ENCODE peak calls at places on chromosomes 11 and 22, in ten cellular contexts. One of them, this sample, is unnamed.

GRCh38 chr11:19060629-19061028 is at the start of gene MRGPRX2:
- DNase-seq in esophagus muscularis mucosa: no peak
- DNase-seq in lower leg skin: no peak
- DNase-seq in right lobe of liver: no peak
- DNase-seq in A549: no peak
- DNase-seq in body of pancreas: no peak
- DNase-seq in Peyer's patch: no peak
- DNase-seq in stomach: no peak
- DNase-seq in heart left ventricle: no peak
- DNase-seq in NB4: no peak
- DNase-seq in this sample: no peak

GRCh38 chr11:94305146-94305545 is 766 bp downstream of the IZUMO1R start:
- DNase-seq in stomach: no peak
- DNase-seq in A549: no peak
- DNase-seq in NB4: no peak
- DNase-seq in right lobe of liver: no peak
- DNase-seq in heart left ventricle: no peak
- DNase-seq in body of pancreas: no peak
- DNase-seq in esophagus muscularis mucosa: peak; percentile 55
- DNase-seq in Peyer's patch: no peak
- DNase-seq in lower leg skin: no peak
- DNase-seq in this sample: no peak

GRCh38 chr11:16669799-16670415 is 68.5 kb upstream of the C11orf58 start:
- DNase-seq in heart left ventricle: no peak
- DNase-seq in NB4: peak; percentile 1
- DNase-seq in A549: peak; percentile 9
- DNase-seq in right lobe of liver: no peak
- DNase-seq in body of pancreas: no peak
- DNase-seq in lower leg skin: no peak
- DNase-seq in esophagus muscularis mucosa: no peak
- DNase-seq in Peyer's patch: no peak
- DNase-seq in stomach: no peak
- DNase-seq in this sample: peak; percentile 77

GRCh38 chr22:21764038-21764804 is 28.6 kb upstream of the YPEL1 start:
- DNase-seq in stomach: no peak
- DNase-seq in esophagus muscularis mucosa: no peak
- DNase-seq in heart left ventricle: no peak
- DNase-seq in body of pancreas: no peak
- DNase-seq in NB4: no peak
- DNase-seq in A549: no peak
- DNase-seq in right lobe of liver: no peak
- DNase-seq in Peyer's patch: no peak
- DNase-seq in lower leg skin: no peak
- DNase-seq in this sample: no peak

GRCh38 chr11:126282361-126282741 is 542 bp upstream of the TIRAP start:
- DNase-seq in right lobe of liver: peak; percentile 68
- DNase-seq in stomach: peak; percentile 34
- DNase-seq in lower leg skin: peak; percentile 36
- DNase-seq in heart left ventricle: peak; percentile 52
- DNase-seq in NB4: no peak
- DNase-seq in A549: no peak
- DNase-seq in Peyer's patch: peak; percentile 44
- DNase-seq in body of pancreas: peak; percentile 46
- DNase-seq in esophagus muscularis mucosa: no peak
- DNase-seq in this sample: no peak

GRCh38 chr11:19524171-19524671 is 188.4 kb upstream of the NAV2 start:
- DNase-seq in stomach: peak; percentile 49
- DNase-seq in esophagus muscularis mucosa: no peak
- DNase-seq in NB4: no peak
- DNase-seq in heart left ventricle: no peak
- DNase-seq in right lobe of liver: peak; percentile 93
- DNase-seq in Peyer's patch: no peak
- DNase-seq in lower leg skin: no peak
- DNase-seq in A549: no peak
- DNase-seq in body of pancreas: peak; percentile 72
- DNase-seq in this sample: no peak

GRCh38 chr22:17665884-17666283 is 27.3 kb downstream of the BCL2L13 start:
- DNase-seq in stomach: no peak
- DNase-seq in lower leg skin: no peak
- DNase-seq in Peyer's patch: no peak
- DNase-seq in right lobe of liver: no peak
- DNase-seq in esophagus muscularis mucosa: no peak
- DNase-seq in A549: no peak
- DNase-seq in body of pancreas: no peak
- DNase-seq in heart left ventricle: no peak
- DNase-seq in NB4: no peak
- DNase-seq in this sample: no peak

GRCh38 chr22:32987081-32987631 is 71.0 kb downstream of the SYN3 start:
- DNase-seq in NB4: no peak
- DNase-seq in body of pancreas: no peak
- DNase-seq in lower leg skin: no peak
- DNase-seq in A549: no peak
- DNase-seq in right lobe of liver: no peak
- DNase-seq in heart left ventricle: no peak
- DNase-seq in Peyer's patch: no peak
- DNase-seq in esophagus muscularis mucosa: no peak
- DNase-seq in stomach: no peak
- DNase-seq in this sample: peak; percentile 51

GRCh38 chr11:33772300-33772699 is 2.0 kb downstream of the FBXO3 start:
- DNase-seq in body of pancreas: peak; percentile 21
- DNase-seq in esophagus muscularis mucosa: no peak
- DNase-seq in NB4: no peak
- DNase-seq in heart left ventricle: no peak
- DNase-seq in lower leg skin: no peak
- DNase-seq in right lobe of liver: no peak
- DNase-seq in stomach: no peak
- DNase-seq in Peyer's patch: no peak
- DNase-seq in A549: no peak
- DNase-seq in this sample: no peak

GRCh38 chr11:33773399-33774355 is 643 bp downstream of the FBXO3 start:
- DNase-seq in A549: peak; percentile 40
- DNase-seq in right lobe of liver: no peak
- DNase-seq in heart left ventricle: no peak
- DNase-seq in body of pancreas: no peak
- DNase-seq in Peyer's patch: peak; percentile 45
- DNase-seq in NB4: no peak
- DNase-seq in esophagus muscularis mucosa: no peak
- DNase-seq in stomach: no peak
- DNase-seq in lower leg skin: no peak
- DNase-seq in this sample: no peak

GRCh38 chr11:33775064-33775807 is 916 bp upstream of the FBXO3 start:
- DNase-seq in right lobe of liver: no peak
- DNase-seq in heart left ventricle: no peak
- DNase-seq in lower leg skin: no peak
- DNase-seq in stomach: no peak
- DNase-seq in body of pancreas: no peak
- DNase-seq in esophagus muscularis mucosa: no peak
- DNase-seq in A549: no peak
- DNase-seq in NB4: no peak
- DNase-seq in Peyer's patch: no peak
- DNase-seq in this sample: no peak

GRCh38 chr11:33775832-33776231 is 1.5 kb upstream of the FBXO3 start:
- DNase-seq in body of pancreas: no peak
- DNase-seq in right lobe of liver: no peak
- DNase-seq in lower leg skin: no peak
- DNase-seq in Peyer's patch: no peak
- DNase-seq in A549: no peak
- DNase-seq in NB4: no peak
- DNase-seq in heart left ventricle: no peak
- DNase-seq in esophagus muscularis mucosa: no peak
- DNase-seq in stomach: no peak
- DNase-seq in this sample: no peak

GRCh38 chr11:33774356-33775063 is at the start of gene FBXO3:
- DNase-seq in A549: peak; percentile 88
- DNase-seq in esophagus muscularis mucosa: peak; percentile 97
- DNase-seq in Peyer's patch: peak; percentile 92
- DNase-seq in right lobe of liver: peak; percentile 95
- DNase-seq in NB4: peak; percentile 88
- DNase-seq in heart left ventricle: peak; percentile 87
- DNase-seq in stomach: peak; percentile 90
- DNase-seq in body of pancreas: peak; percentile 92
- DNase-seq in lower leg skin: peak; percentile 79
- DNase-seq in this sample: peak; percentile 58
- TF ChIP-seq POLR2A in A549: peak; percentile 80
- TF ChIP-seq POLR2A in esophagus muscularis mucosa: no peak
- TF ChIP-seq POLR2A in Peyer's patch: no peak
- TF ChIP-seq POLR2A in right lobe of liver: peak; percentile 26
- TF ChIP-seq POLR2A in NB4: peak; percentile 51
- TF ChIP-seq POLR2A in heart left ventricle: peak; percentile 57
- TF ChIP-seq POLR2A in stomach: no peak
- TF ChIP-seq POLR2A in body of pancreas: peak; percentile 79
- TF ChIP-seq POLR2A in lower leg skin: no peak
- TF ChIP-seq POLR2A in this sample: peak; percentile 59

GRCh38 chr22:45314054-45314721 is 4.5 kb downstream of the FAM118A start:
- DNase-seq in NB4: peak; percentile 57
- DNase-seq in heart left ventricle: no peak
- DNase-seq in lower leg skin: no peak
- DNase-seq in Peyer's patch: no peak
- DNase-seq in body of pancreas: no peak
- DNase-seq in stomach: no peak
- DNase-seq in A549: no peak
- DNase-seq in esophagus muscularis mucosa: no peak
- DNase-seq in right lobe of liver: no peak
- DNase-seq in this sample: no peak

GRCh38 chr22:45316796-45317526 is 7.2 kb downstream of the FAM118A start:
- DNase-seq in esophagus muscularis mucosa: no peak
- DNase-seq in body of pancreas: no peak
- DNase-seq in Peyer's patch: no peak
- DNase-seq in right lobe of liver: no peak
- DNase-seq in NB4: no peak
- DNase-seq in A549: no peak
- DNase-seq in lower leg skin: no peak
- DNase-seq in heart left ventricle: no peak
- DNase-seq in stomach: no peak
- DNase-seq in this sample: no peak

GRCh38 chr22:45312415-45312814 is 2.7 kb downstream of the FAM118A start:
- DNase-seq in Peyer's patch: no peak
- DNase-seq in NB4: no peak
- DNase-seq in esophagus muscularis mucosa: no peak
- DNase-seq in body of pancreas: no peak
- DNase-seq in A549: no peak
- DNase-seq in heart left ventricle: no peak
- DNase-seq in lower leg skin: no peak
- DNase-seq in stomach: no peak
- DNase-seq in right lobe of liver: no peak
- DNase-seq in this sample: no peak

GRCh38 chr22:45312856-45313255 is 3.1 kb downstream of the FAM118A start:
- DNase-seq in A549: no peak
- DNase-seq in body of pancreas: no peak
- DNase-seq in heart left ventricle: no peak
- DNase-seq in esophagus muscularis mucosa: no peak
- DNase-seq in Peyer's patch: no peak
- DNase-seq in NB4: no peak
- DNase-seq in lower leg skin: no peak
- DNase-seq in right lobe of liver: no peak
- DNase-seq in stomach: no peak
- DNase-seq in this sample: no peak

DNA sequence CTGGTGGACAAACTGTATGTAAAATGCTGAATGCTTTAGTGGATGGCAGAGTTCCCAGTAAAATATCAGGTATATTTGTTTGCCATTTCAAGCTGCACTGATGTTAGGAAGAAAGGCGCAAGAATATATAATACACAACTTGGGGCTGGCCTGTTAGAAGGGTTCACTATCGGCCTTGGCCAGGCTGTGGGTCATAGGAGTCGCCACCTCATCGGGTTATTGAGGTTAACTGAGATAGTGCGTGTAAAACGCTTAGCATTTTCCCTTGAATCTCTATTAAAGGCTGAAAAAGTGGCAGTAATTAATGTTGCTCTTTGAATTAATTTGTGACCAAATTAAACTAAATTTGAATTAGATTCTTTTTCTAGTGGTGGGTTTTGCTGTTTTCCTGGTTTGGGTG is 5.1 kb downstream of the FAM118A start:
- DNase-seq in Peyer's patch: no peak
- DNase-seq in heart left ventricle: no peak
- DNase-seq in A549: no peak
- DNase-seq in esophagus muscularis mucosa: no peak
- DNase-seq in NB4: no peak
- DNase-seq in lower leg skin: no peak
- DNase-seq in right lobe of liver: no peak
- DNase-seq in body of pancreas: no peak
- DNase-seq in stomach: no peak
- DNase-seq in this sample: no peak
- TF ChIP-seq POLR2A in Peyer's patch: no peak
- TF ChIP-seq POLR2A in heart left ventricle: no peak
- TF ChIP-seq POLR2A in A549: no peak
- TF ChIP-seq POLR2A in esophagus muscularis mucosa: no peak
- TF ChIP-seq POLR2A in NB4: no peak
- TF ChIP-seq POLR2A in lower leg skin: no peak
- TF ChIP-seq POLR2A in right lobe of liver: no peak
- TF ChIP-seq POLR2A in body of pancreas: no peak
- TF ChIP-seq POLR2A in stomach: no peak
- TF ChIP-seq POLR2A in this sample: no peak

GRCh38 chr11:32888805-32889204 is 3.8 kb upstream of the QSER1 start:
- DNase-seq in lower leg skin: no peak
- DNase-seq in esophagus muscularis mucosa: no peak
- DNase-seq in Peyer's patch: no peak
- DNase-seq in body of pancreas: no peak
- DNase-seq in stomach: no peak
- DNase-seq in right lobe of liver: no peak
- DNase-seq in heart left ventricle: no peak
- DNase-seq in NB4: no peak
- DNase-seq in A549: no peak
- DNase-seq in this sample: no peak
- TF ChIP-seq POLR2A in lower leg skin: no peak
- TF ChIP-seq POLR2A in esophagus muscularis mucosa: no peak
- TF ChIP-seq POLR2A in Peyer's patch: no peak
- TF ChIP-seq POLR2A in body of pancreas: no peak
- TF ChIP-seq POLR2A in stomach: no peak
- TF ChIP-seq POLR2A in right lobe of liver: no peak
- TF ChIP-seq POLR2A in heart left ventricle: no peak
- TF ChIP-seq POLR2A in NB4: no peak
- TF ChIP-seq POLR2A in A549: no peak
- TF ChIP-seq POLR2A in this sample: no peak

GRCh38 chr11:80722616-80723015 is 1281.8 kb upstream of the TENM4 start:
- DNase-seq in esophagus muscularis mucosa: no peak
- DNase-seq in body of pancreas: no peak
- DNase-seq in Peyer's patch: no peak
- DNase-seq in right lobe of liver: no peak
- DNase-seq in NB4: no peak
- DNase-seq in A549: no peak
- DNase-seq in stomach: no peak
- DNase-seq in heart left ventricle: no peak
- DNase-seq in lower leg skin: no peak
- DNase-seq in this sample: no peak

GRCh38 chr11:80724366-80724765 is 1283.5 kb upstream of the TENM4 start:
- DNase-seq in stomach: no peak
- DNase-seq in A549: no peak
- DNase-seq in esophagus muscularis mucosa: no peak
- DNase-seq in body of pancreas: no peak
- DNase-seq in heart left ventricle: no peak
- DNase-seq in NB4: no peak
- DNase-seq in right lobe of liver: no peak
- DNase-seq in Peyer's patch: no peak
- DNase-seq in lower leg skin: no peak
- DNase-seq in this sample: no peak

GRCh38 chr11:80720295-80720694 is 1279.5 kb upstream of the TENM4 start:
- DNase-seq in Peyer's patch: no peak
- DNase-seq in heart left ventricle: no peak
- DNase-seq in lower leg skin: no peak
- DNase-seq in NB4: no peak
- DNase-seq in esophagus muscularis mucosa: no peak
- DNase-seq in stomach: no peak
- DNase-seq in right lobe of liver: no peak
- DNase-seq in body of pancreas: no peak
- DNase-seq in A549: no peak
- DNase-seq in this sample: no peak

GRCh38 chr11:80718611-80719291 is 1277.9 kb upstream of the TENM4 start:
- DNase-seq in NB4: no peak
- DNase-seq in right lobe of liver: no peak
- DNase-seq in stomach: no peak
- DNase-seq in esophagus muscularis mucosa: no peak
- DNase-seq in heart left ventricle: no peak
- DNase-seq in body of pancreas: no peak
- DNase-seq in lower leg skin: no peak
- DNase-seq in Peyer's patch: no peak
- DNase-seq in A549: no peak
- DNase-seq in this sample: no peak

DNA sequence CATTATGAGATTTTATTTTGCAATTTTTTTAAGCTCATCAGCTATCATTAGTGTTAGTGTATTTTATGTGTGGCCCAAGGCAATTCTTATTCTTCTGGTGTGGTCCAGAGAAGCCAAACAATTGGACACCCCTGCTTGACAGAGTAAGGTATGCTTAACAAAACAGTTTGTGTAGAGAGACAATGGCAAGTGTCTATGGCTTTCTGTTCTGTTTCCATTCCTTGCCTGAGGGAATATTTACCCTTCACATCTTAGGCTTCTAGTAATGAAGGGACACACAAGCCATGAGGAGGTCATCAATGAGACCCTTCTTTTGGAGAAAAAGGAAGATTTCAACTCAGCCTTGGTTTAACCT is 1278.4 kb upstream of the TENM4 start:
- DNase-seq in stomach: no peak
- DNase-seq in A549: no peak
- DNase-seq in body of pancreas: no peak
- DNase-seq in NB4: no peak
- DNase-seq in heart left ventricle: no peak
- DNase-seq in Peyer's patch: no peak
- DNase-seq in esophagus muscularis mucosa: no peak
- DNase-seq in right lobe of liver: no peak
- DNase-seq in lower leg skin: no peak
- DNase-seq in this sample: no peak
- TF ChIP-seq POLR2A in stomach: no peak
- TF ChIP-seq POLR2A in A549: no peak
- TF ChIP-seq POLR2A in body of pancreas: no peak
- TF ChIP-seq POLR2A in NB4: no peak
- TF ChIP-seq POLR2A in heart left ventricle: no peak
- TF ChIP-seq POLR2A in Peyer's patch: no peak
- TF ChIP-seq POLR2A in esophagus muscularis mucosa: no peak
- TF ChIP-seq POLR2A in right lobe of liver: no peak
- TF ChIP-seq POLR2A in lower leg skin: no peak
- TF ChIP-seq POLR2A in this sample: no peak

This sample was measured in H1.